ENCODE peak calls at places on chromosomes 7 and 10, in four cellular contexts. One of them, this sample, is unnamed.

GRCh38 chr7:85529197-85529596 is 342.3 kb upstream of the SEMA3D start:
- DNase-seq in Right ventricle myocardium superior: no peak
- DNase-seq in fibroblast of lung: peak; percentile 71
- DNase-seq in choroid plexus epithelial cell: peak; percentile 85
- DNase-seq in this sample: no peak

GRCh38 chr10:29648983-29649268 is 14.2 kb upstream of the SVIL start:
- DNase-seq in Right ventricle myocardium superior: no peak
- DNase-seq in fibroblast of lung: peak; percentile 57
- DNase-seq in choroid plexus epithelial cell: peak; percentile 60
- DNase-seq in this sample: no peak

GRCh38 chr10:48251525-48252353 is 22.8 kb downstream of the FRMPD2 start:
- DNase-seq in Right ventricle myocardium superior: no peak
- DNase-seq in fibroblast of lung: no peak
- DNase-seq in choroid plexus epithelial cell: no peak
- DNase-seq in this sample: no peak

GRCh38 chr10:78894841-78895195 is 173.9 kb upstream of the ZMIZ1 start:
- DNase-seq in Right ventricle myocardium superior: no peak
- DNase-seq in fibroblast of lung: no peak
- DNase-seq in choroid plexus epithelial cell: no peak
- DNase-seq in this sample: no peak

GRCh38 chr7:85094046-85094720 is 92.7 kb downstream of the SEMA3D start:
- DNase-seq in Right ventricle myocardium superior: peak; percentile 36
- DNase-seq in fibroblast of lung: peak; percentile 55
- DNase-seq in choroid plexus epithelial cell: peak; percentile 52
- DNase-seq in this sample: no peak

GRCh38 chr10:17528296-17528862 is 74.0 kb upstream of the ST8SIA6 start:
- DNase-seq in Right ventricle myocardium superior: no peak
- DNase-seq in fibroblast of lung: peak; percentile 70
- DNase-seq in choroid plexus epithelial cell: peak; percentile 20
- DNase-seq in this sample: no peak

GRCh38 chr7:157886711-157887110 is 549.9 kb downstream of the DNAJB6 start:
- DNase-seq in Right ventricle myocardium superior: no peak
- DNase-seq in fibroblast of lung: no peak
- DNase-seq in choroid plexus epithelial cell: no peak
- DNase-seq in this sample: no peak

GRCh38 chr7:48250441-48250951 is 79.2 kb downstream of the ABCA13 start:
- DNase-seq in Right ventricle myocardium superior: no peak
- DNase-seq in fibroblast of lung: peak; percentile 81
- DNase-seq in choroid plexus epithelial cell: peak; percentile 77
- DNase-seq in this sample: no peak

GRCh38 chr10:120945801-120946302 is 94.7 kb downstream of the WDR11 start:
- DNase-seq in Right ventricle myocardium superior: peak; percentile 59
- DNase-seq in fibroblast of lung: peak; percentile 61
- DNase-seq in choroid plexus epithelial cell: no peak
- DNase-seq in this sample: no peak

GRCh38 chr10:4013651-4014085 is 228.7 kb upstream of the KLF6 start:
- DNase-seq in Right ventricle myocardium superior: no peak
- DNase-seq in fibroblast of lung: no peak
- DNase-seq in choroid plexus epithelial cell: no peak
- DNase-seq in this sample: no peak

GRCh38 chr7:21960922-21961321 is 15.2 kb upstream of the CDCA7L start:
- DNase-seq in Right ventricle myocardium superior: no peak
- DNase-seq in fibroblast of lung: peak; percentile 89
- DNase-seq in choroid plexus epithelial cell: peak; percentile 92
- DNase-seq in this sample: no peak

GRCh38 chr10:77297370-77297692 is 340.3 kb downstream of the KCNMA1 start:
- DNase-seq in Right ventricle myocardium superior: no peak
- DNase-seq in fibroblast of lung: peak; percentile 77
- DNase-seq in choroid plexus epithelial cell: peak; percentile 34
- DNase-seq in this sample: no peak

GRCh38 chr7:131370523-131370968 is 42.9 kb downstream of the MKLN1 start:
- DNase-seq in Right ventricle myocardium superior: no peak
- DNase-seq in fibroblast of lung: peak; percentile 78
- DNase-seq in choroid plexus epithelial cell: peak; percentile 74
- DNase-seq in this sample: no peak

GRCh38 chr10:72517244-72517643 is 108.6 kb downstream of the MICU1 start:
- DNase-seq in Right ventricle myocardium superior: no peak
- DNase-seq in fibroblast of lung: no peak
- DNase-seq in choroid plexus epithelial cell: no peak
- DNase-seq in this sample: no peak

GRCh38 chr10:89563861-89564478 is 28.6 kb upstream of the SLC16A12 start:
- DNase-seq in Right ventricle myocardium superior: no peak
- DNase-seq in fibroblast of lung: peak; percentile 31
- DNase-seq in choroid plexus epithelial cell: peak; percentile 72
- DNase-seq in this sample: no peak

GRCh38 chr10:5565205-5565545 is 40.4 kb downstream of the CALML3 start:
- DNase-seq in Right ventricle myocardium superior: no peak
- DNase-seq in fibroblast of lung: no peak
- DNase-seq in choroid plexus epithelial cell: no peak
- DNase-seq in this sample: peak; percentile 56

GRCh38 chr10:116553378-116553980 is 7.7 kb downstream of the PNLIP start:
- DNase-seq in Right ventricle myocardium superior: no peak
- DNase-seq in fibroblast of lung: no peak
- DNase-seq in choroid plexus epithelial cell: no peak
- DNase-seq in this sample: no peak

GRCh38 chr7:7653568-7654187 is 13.1 kb downstream of the UMAD1 start:
- DNase-seq in Right ventricle myocardium superior: no peak
- DNase-seq in fibroblast of lung: no peak
- DNase-seq in choroid plexus epithelial cell: peak; percentile 11
- DNase-seq in this sample: no peak

GRCh38 chr7:1460757-1461639 is 1.7 kb upstream of the MICALL2 start:
- DNase-seq in Right ventricle myocardium superior: peak; percentile 80
- DNase-seq in fibroblast of lung: peak; percentile 55
- DNase-seq in choroid plexus epithelial cell: peak; percentile 59
- DNase-seq in this sample: peak; percentile 85

GRCh38 chr10:84172435-84173356 is 905 bp upstream of the GPR15LG start:
- DNase-seq in Right ventricle myocardium superior: no peak
- DNase-seq in fibroblast of lung: no peak
- DNase-seq in choroid plexus epithelial cell: no peak
- DNase-seq in this sample: no peak

GRCh38 chr7:33040803-33041516 is 21.6 kb downstream of the NT5C3A start:
- DNase-seq in Right ventricle myocardium superior: no peak
- DNase-seq in fibroblast of lung: no peak
- DNase-seq in choroid plexus epithelial cell: peak; percentile 41
- DNase-seq in this sample: no peak

GRCh38 chr10:97898429-97898828 is 48.8 kb downstream of the GOLGA7B start:
- DNase-seq in Right ventricle myocardium superior: no peak
- DNase-seq in fibroblast of lung: no peak
- DNase-seq in choroid plexus epithelial cell: peak; percentile 8
- DNase-seq in this sample: peak; percentile 28

GRCh38 chr10:72218329-72218728 is 2.3 kb upstream of the ASCC1 start:
- DNase-seq in Right ventricle myocardium superior: no peak
- DNase-seq in fibroblast of lung: no peak
- DNase-seq in choroid plexus epithelial cell: no peak
- DNase-seq in this sample: no peak

GRCh38 chr10:14253079-14253478 is 77.6 kb downstream of the FRMD4A start:
- DNase-seq in Right ventricle myocardium superior: no peak
- DNase-seq in fibroblast of lung: peak; percentile 62
- DNase-seq in choroid plexus epithelial cell: peak; percentile 13
- DNase-seq in this sample: no peak

GRCh38 chr10:69065406-69066361 is 22.2 kb upstream of the SRGN start:
- DNase-seq in Right ventricle myocardium superior: no peak
- DNase-seq in fibroblast of lung: peak; percentile 65
- DNase-seq in choroid plexus epithelial cell: peak; percentile 92
- DNase-seq in this sample: peak; percentile 80

GRCh38 chr7:103936558-103936957 is 52.9 kb downstream of the RELN start:
- DNase-seq in Right ventricle myocardium superior: no peak
- DNase-seq in fibroblast of lung: no peak
- DNase-seq in choroid plexus epithelial cell: no peak
- DNase-seq in this sample: no peak

GRCh38 chr10:47380341-47381215 is 3.5 kb downstream of the ZNF488 start:
- DNase-seq in Right ventricle myocardium superior: no peak
- DNase-seq in fibroblast of lung: no peak
- DNase-seq in choroid plexus epithelial cell: no peak
- DNase-seq in this sample: no peak

GRCh38 chr7:34096135-34096775 is 190.9 kb downstream of the BMPER start:
- DNase-seq in Right ventricle myocardium superior: peak; percentile 83
- DNase-seq in fibroblast of lung: peak; percentile 92
- DNase-seq in choroid plexus epithelial cell: peak; percentile 94
- DNase-seq in this sample: peak; percentile 77

GRCh38 chr10:86703176-86703575 is 34.9 kb downstream of the LDB3 start:
- DNase-seq in Right ventricle myocardium superior: peak; percentile 41
- DNase-seq in fibroblast of lung: no peak
- DNase-seq in choroid plexus epithelial cell: no peak
- DNase-seq in this sample: peak; percentile 32

GRCh38 chr7:94882891-94883290 is 24.5 kb upstream of the PPP1R9A start:
- DNase-seq in Right ventricle myocardium superior: no peak
- DNase-seq in fibroblast of lung: peak; percentile 12
- DNase-seq in choroid plexus epithelial cell: no peak
- DNase-seq in this sample: no peak

GRCh38 chr7:135645296-135645904 is 16.9 kb upstream of the STMP1 start:
- DNase-seq in Right ventricle myocardium superior: no peak
- DNase-seq in fibroblast of lung: peak; percentile 32
- DNase-seq in choroid plexus epithelial cell: peak; percentile 81
- DNase-seq in this sample: no peak

GRCh38 chr7:7294914-7295313 is 112.6 kb downstream of the C1GALT1 start:
- DNase-seq in Right ventricle myocardium superior: no peak
- DNase-seq in fibroblast of lung: no peak
- DNase-seq in choroid plexus epithelial cell: no peak
- DNase-seq in this sample: no peak

GRCh38 chr7:100794741-100795140 is 32.6 kb downstream of the EPHB4 start:
- DNase-seq in Right ventricle myocardium superior: no peak
- DNase-seq in fibroblast of lung: no peak
- DNase-seq in choroid plexus epithelial cell: no peak
- DNase-seq in this sample: no peak

GRCh38 chr7:138924551-138925225 is 56.5 kb downstream of the KIAA1549 start:
- DNase-seq in Right ventricle myocardium superior: no peak
- DNase-seq in fibroblast of lung: no peak
- DNase-seq in choroid plexus epithelial cell: no peak
- DNase-seq in this sample: no peak

GRCh38 chr10:25725917-25726716 is 207.9 kb upstream of the MYO3A start:
- DNase-seq in Right ventricle myocardium superior: no peak
- DNase-seq in fibroblast of lung: peak; percentile 46
- DNase-seq in choroid plexus epithelial cell: peak; percentile 79
- DNase-seq in this sample: no peak

GRCh38 chr7:75688200-75689136 is 50.3 kb downstream of the HIP1 start:
- DNase-seq in Right ventricle myocardium superior: peak; percentile 45
- DNase-seq in fibroblast of lung: no peak
- DNase-seq in choroid plexus epithelial cell: no peak
- DNase-seq in this sample: no peak

GRCh38 chr10:60480865-60481563 is 91.3 kb upstream of the ANK3 start:
- DNase-seq in Right ventricle myocardium superior: no peak
- DNase-seq in fibroblast of lung: peak; percentile 91
- DNase-seq in choroid plexus epithelial cell: peak; percentile 69
- DNase-seq in this sample: no peak

This sample was measured in aorta.